ENCODE peak calls at places on chromosomes 3 and 15, in four cellular contexts. X is PC-3, A is ovary, O is keratinocyte. I is an unnamed sample.

GRCh38 chr3:196563721-196564225 is 4.6 kb downstream of the WDR53 start:
- DNase-seq in O (peak; percentile 4), X (peak; percentile 84), A (no peak), I (no peak)

GRCh38 chr3:141426404-141427034 is 58.2 kb downstream of the ZBTB38 start:
- DNase-seq in A (peak; percentile 89), O (no peak), X (no peak), I (no peak)

GRCh38 chr3:122705379-122705778 is 24.7 kb downstream of the PARP14 start:
- DNase-seq in O (no peak), A (no peak), X (no peak), I (no peak)

GRCh38 chr3:160739079-160739478 is 17.0 kb upstream of the PPM1L start:
- DNase-seq in O (no peak), X (no peak), A (no peak), I (no peak)

GRCh38 chr3:141093971-141094401 is 42.8 kb downstream of the SPSB4 start:
- DNase-seq in O (no peak), A (peak; percentile 68), X (no peak), I (no peak)

GRCh38 chr3:63386568-63386967 is 108.5 kb downstream of the SYNPR start:
- DNase-seq in O (no peak), A (no peak), X (no peak), I (no peak)

GRCh38 chr3:146166450-146167222 is 5.7 kb upstream of the PLOD2 start:
- DNase-seq in A (no peak), X (peak; percentile 93), O (peak; percentile 68), I (peak; percentile 58)

GRCh38 chr3:104132566-104132997 is 1234.1 kb upstream of the ALCAM start:
- DNase-seq in A (no peak), X (peak; percentile 17), O (no peak), I (no peak)

GRCh38 chr15:52071570-52071969 is 41.0 kb downstream of the BCL2L10 start:
- DNase-seq in X (peak; percentile 26), A (no peak), O (no peak), I (no peak)

GRCh38 chr3:124698030-124698770 is 32.1 kb upstream of the UMPS start:
- DNase-seq in A (no peak), O (no peak), X (no peak), I (no peak)
- TF ChIP-seq CTCF in A (no peak), O (no peak), X (no peak), I (no peak)

GRCh38 chr3:150145659-150146058 is 175.0 kb upstream of the PFN2 start:
- DNase-seq in O (no peak), X (no peak), A (no peak), I (no peak)

GRCh38 chr3:150144309-150144708 is 173.6 kb upstream of the PFN2 start:
- DNase-seq in A (no peak), O (no peak), X (no peak), I (no peak)

GRCh38 chr3:150149651-150150051 is 179.0 kb upstream of the PFN2 start:
- DNase-seq in A (no peak), O (no peak), X (peak; percentile 94), I (peak; percentile 66)

GRCh38 chr3:150147776-150148175 is 177.1 kb upstream of the PFN2 start:
- DNase-seq in O (no peak), A (no peak), X (peak; percentile 38), I (no peak)

GRCh38 chr3:150146891-150147761 is 176.4 kb upstream of the PFN2 start:
- DNase-seq in A (peak; percentile 20), X (peak; percentile 88), O (peak; percentile 26), I (peak; percentile 80)
- H3K4me3 ChIP-seq in A (no peak overlapping the region), X (peak overlapping the region; percentile 31), O (no peak overlapping the region), I (no peak overlapping the region)

GRCh38 chr15:43153269-43153668 is 19.9 kb downstream of the TMEM62 start:
- DNase-seq in A (no peak), O (no peak), X (no peak), I (no peak)
- H3K36me3 ChIP-seq in A (no peaks in the 10 kb centered on the region), O (no peaks in the 10 kb centered on the region), X (peaks cover 22% of the 10 kb centered on the region), I (no peaks in the 10 kb centered on the region)

GRCh38 chr3:115912372-115912771 is 289.1 kb downstream of the GAP43 start:
- DNase-seq in X (no peak), O (no peak), A (peak; percentile 14), I (no peak)

GRCh38 chr3:115916866-115917265 is 293.6 kb downstream of the GAP43 start:
- DNase-seq in O (no peak), A (no peak), X (no peak), I (no peak)

GRCh38 chr3:115918900-115919299 is 295.6 kb downstream of the GAP43 start:
- DNase-seq in X (no peak), O (no peak), A (no peak), I (no peak)

GRCh38 chr3:115915061-115915460 is 291.8 kb downstream of the GAP43 start:
- DNase-seq in O (no peak), X (no peak), A (no peak), I (no peak)

GRCh38 chr3:115913069-115913686 is 289.9 kb downstream of the GAP43 start:
- DNase-seq in A (no peak), X (peak; percentile 50), O (no peak), I (no peak)
- TF ChIP-seq CTCF in A (no peak), X (peak; percentile 77), O (no peak), I (peak; percentile 37)

GRCh38 chr3:52791928-52792327 is 2.7 kb upstream of the ITIH3 start:
- DNase-seq in X (no peak), A (no peak), O (no peak), I (no peak)
- H3K4me3 ChIP-seq in X (no peak overlapping the region), A (no peak overlapping the region), O (no peak overlapping the region), I (no peak overlapping the region)

DNA sequence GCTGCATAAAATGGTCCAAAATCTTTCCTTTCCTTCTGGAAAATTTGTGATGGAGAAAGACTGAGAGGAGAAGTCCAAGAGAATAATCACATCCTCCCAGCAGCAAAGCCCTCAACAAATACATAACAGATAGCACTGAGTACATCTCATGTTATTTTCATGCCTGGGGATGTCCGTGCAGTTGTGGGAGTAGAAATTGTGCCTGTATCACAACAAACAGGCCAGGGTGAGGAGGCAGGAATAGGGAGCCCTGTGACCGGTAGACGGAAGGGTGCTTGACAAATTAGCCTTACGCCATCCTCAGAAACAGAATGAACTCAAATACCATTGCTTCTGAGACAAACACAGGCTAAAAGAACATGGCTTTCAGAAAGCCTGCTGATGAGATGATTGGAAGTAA is 333.2 kb upstream of the UMPS start:
- DNase-seq in X (no peak), A (no peak), O (no peak), I (no peak)
- H3K36me3 ChIP-seq in X (no peaks in the 10 kb centered on the region), A (no peaks in the 10 kb centered on the region), O (no peaks in the 10 kb centered on the region), I (peaks cover 1% of the 10 kb centered on the region)

GRCh38 chr3:107542665-107543064 is 19.9 kb downstream of the BBX start:
- DNase-seq in X (no peak), O (no peak), A (no peak), I (no peak)

GRCh38 chr3:107548601-107549000 is 25.8 kb downstream of the BBX start:
- DNase-seq in X (no peak), A (no peak), O (no peak), I (no peak)

GRCh38 chr3:107540857-107541256 is 18.1 kb downstream of the BBX start:
- DNase-seq in A (no peak), X (no peak), O (no peak), I (no peak)

GRCh38 chr3:107545680-107546120 is 22.9 kb downstream of the BBX start:
- DNase-seq in X (no peak), O (no peak), A (no peak), I (no peak)

GRCh38 chr3:107543666-107544065 is 20.9 kb downstream of the BBX start:
- DNase-seq in X (peak; percentile 22), O (no peak), A (no peak), I (no peak)
- TF ChIP-seq CTCF in X (peak; percentile 63), O (no peak), A (no peak), I (peak; percentile 15)

GRCh38 chr15:90300988-90301715 is 35.7 kb downstream of the NGRN start:
- DNase-seq in X (peak; percentile 64), A (peak; percentile 33), O (no peak), I (no peak)
- H3K4me3 ChIP-seq in X (no peak overlapping the region), A (no peak overlapping the region), O (no peak overlapping the region), I (no peak overlapping the region)

DNA sequence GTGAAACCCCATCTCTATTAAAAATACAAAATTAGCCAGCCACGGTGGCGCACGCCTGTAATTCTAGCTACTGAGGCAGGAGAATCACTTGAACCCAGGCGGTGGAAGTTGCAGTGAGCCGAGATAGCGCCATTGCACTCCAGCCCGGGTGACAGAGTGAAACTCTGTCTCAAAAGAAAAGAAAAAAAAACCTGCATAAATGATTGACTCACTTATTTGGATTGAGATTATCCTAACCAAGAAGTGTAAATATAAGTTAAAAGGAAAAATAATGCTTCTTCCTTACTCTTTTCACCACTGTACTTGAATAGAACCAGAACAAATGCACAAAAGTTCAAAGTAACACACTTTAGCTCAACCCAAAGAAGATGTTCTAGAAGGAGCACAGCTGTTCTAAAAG is 9.8 kb downstream of the MTHFS start:
- DNase-seq in O (no peak), X (no peak), A (no peak), I (no peak)
- H3K36me3 ChIP-seq in O (peaks cover 10% of the 10 kb centered on the region), X (peaks cover 32% of the 10 kb centered on the region), A (no peaks in the 10 kb centered on the region), I (peaks cover 1% of the 10 kb centered on the region)